ENCODE peak calls at places on chromosomes 16 and 17, in nine cellular contexts. S is NCI-H69, P is AG04449, J is hippocampal formation, N is left lung, R is cardiac fibroblast, O is RWPE1, H is tibial nerve, B is GM03348. X is an unnamed sample.

GRCh38 chr17:72359811-72360210 is 239.0 kb downstream of the SOX9 start:
- DNase-seq in S (no peak), P (no peak), J (no peak), N (no peak), R (no peak), O (no peak), H (no peak), B (no peak), X (no peak)

GRCh38 chr16:84044108-84044488 is 1.5 kb upstream of the SLC38A8 start:
- DNase-seq in S (peak; percentile 25), P (no peak), J (no peak), N (peak; percentile 20), R (peak; percentile 48), O (no peak), H (no peak), B (peak; percentile 38), X (no peak)

GRCh38 chr17:83095016-83095415 is 15.6 kb downstream of the METRNL start:
- DNase-seq in S (no peak), P (no peak), J (no peak), N (no peak), R (no peak), O (no peak), H (no peak), B (no peak), X (no peak)

GRCh38 chr17:40646791-40647548 is 648 bp downstream of the SMARCE1 start:
- DNase-seq in S (peak; percentile 77), P (no peak), J (no peak), N (no peak), R (peak; percentile 17), O (no peak), H (no peak), B (no peak), X (no peak)

GRCh38 chr16:2985893-2986355 is 5.7 kb upstream of the PKMYT1 start:
- DNase-seq in S (peak; percentile 97), P (no peak), J (no peak), N (no peak), R (no peak), O (no peak), H (no peak), B (no peak), X (no peak)

GRCh38 chr17:76988796-76989195 is 120.6 kb downstream of the MGAT5B start:
- DNase-seq in S (no peak), P (no peak), J (no peak), N (no peak), R (no peak), O (no peak), H (no peak), B (no peak), X (no peak)

GRCh38 chr17:60153606-60154355 is 4.0 kb downstream of the CA4 start:
- DNase-seq in S (no peak), P (no peak), J (no peak), N (no peak), R (no peak), O (no peak), H (no peak), B (peak; percentile 72), X (no peak)

GRCh38 chr17:64129765-64130558 is at the start of gene ERN1:
- DNase-seq in S (peak; percentile 95), P (peak; percentile 56), J (peak; percentile 96), N (peak; percentile 99), R (peak; percentile 95), O (peak; percentile 90), H (peak; percentile 85), B (peak; percentile 98), X (peak; percentile 99)

X was measured in frontal cortex.